ENCODE peak calls at places on chromosomes 6 and 20, in five cellular contexts. One of them, this sample, is unnamed.

GRCh38 chr20:52926505-52926904 is 45.7 kb upstream of the TSHZ2 start:
- DNase-seq in ovary: no peak
- DNase-seq in aorta: no peak
- DNase-seq in heart right ventricle: no peak
- DNase-seq in mucosa of descending colon: no peak
- DNase-seq in this sample: no peak

GRCh38 chr6:72132425-72132824 is 246.1 kb downstream of the RIMS1 start:
- DNase-seq in ovary: no peak
- DNase-seq in aorta: no peak
- DNase-seq in heart right ventricle: no peak
- DNase-seq in mucosa of descending colon: no peak
- DNase-seq in this sample: no peak

GRCh38 chr6:162032620-162033019 is 694.9 kb downstream of the PRKN start:
- DNase-seq in ovary: no peak
- DNase-seq in aorta: no peak
- DNase-seq in heart right ventricle: no peak
- DNase-seq in mucosa of descending colon: no peak
- DNase-seq in this sample: no peak

GRCh38 chr20:10558635-10559187 is 115.1 kb downstream of the JAG1 start:
- DNase-seq in ovary: no peak
- DNase-seq in aorta: no peak
- DNase-seq in heart right ventricle: no peak
- DNase-seq in mucosa of descending colon: no peak
- DNase-seq in this sample: no peak

GRCh38 chr20:18324596-18325089 is 36.3 kb downstream of the ZNF133 start:
- DNase-seq in ovary: no peak
- DNase-seq in aorta: no peak
- DNase-seq in heart right ventricle: no peak
- DNase-seq in mucosa of descending colon: no peak
- DNase-seq in this sample: no peak

GRCh38 chr20:57397693-57398108 is 6.5 kb downstream of the RBM38 start:
- DNase-seq in ovary: no peak
- DNase-seq in aorta: peak; percentile 68
- DNase-seq in heart right ventricle: no peak
- DNase-seq in mucosa of descending colon: peak; percentile 55
- DNase-seq in this sample: no peak

GRCh38 chr6:121917834-121918559 is 481.5 kb upstream of the HSF2 start:
- DNase-seq in ovary: no peak
- DNase-seq in aorta: no peak
- DNase-seq in heart right ventricle: no peak
- DNase-seq in mucosa of descending colon: no peak
- DNase-seq in this sample: no peak

GRCh38 chr6:122712093-122712863 is 67.2 kb upstream of the FABP7 start:
- DNase-seq in ovary: no peak
- DNase-seq in aorta: no peak
- DNase-seq in heart right ventricle: no peak
- DNase-seq in mucosa of descending colon: no peak
- DNase-seq in this sample: no peak

GRCh38 chr20:57723816-57724215 is 14.0 kb upstream of the PMEPA1 start:
- DNase-seq in ovary: no peak
- DNase-seq in aorta: no peak
- DNase-seq in heart right ventricle: no peak
- DNase-seq in mucosa of descending colon: no peak
- DNase-seq in this sample: no peak

GRCh38 chr6:87139236-87139635 is 16.1 kb upstream of the ZNF292 start:
- DNase-seq in ovary: no peak
- DNase-seq in aorta: no peak
- DNase-seq in heart right ventricle: peak; percentile 18
- DNase-seq in mucosa of descending colon: no peak
- DNase-seq in this sample: peak; percentile 29

GRCh38 chr6:67639161-67639560 is 995.9 kb upstream of the ADGRB3 start:
- DNase-seq in ovary: no peak
- DNase-seq in aorta: no peak
- DNase-seq in heart right ventricle: no peak
- DNase-seq in mucosa of descending colon: no peak
- DNase-seq in this sample: no peak

GRCh38 chr20:40897177-40897700 is 131.4 kb upstream of the TOP1 start:
- DNase-seq in ovary: no peak
- DNase-seq in aorta: no peak
- DNase-seq in heart right ventricle: no peak
- DNase-seq in mucosa of descending colon: no peak
- DNase-seq in this sample: no peak

GRCh38 chr6:154243793-154244768 is 112.5 kb downstream of the IPCEF1 start:
- DNase-seq in ovary: no peak
- DNase-seq in aorta: no peak
- DNase-seq in heart right ventricle: no peak
- DNase-seq in mucosa of descending colon: no peak
- DNase-seq in this sample: no peak

GRCh38 chr6:125986956-125987617 is 747 bp downstream of the TRMT11 start:
- DNase-seq in ovary: no peak
- DNase-seq in aorta: no peak
- DNase-seq in heart right ventricle: no peak
- DNase-seq in mucosa of descending colon: no peak
- DNase-seq in this sample: no peak

GRCh38 chr20:34037121-34037520 is 43.4 kb downstream of the RALY start:
- DNase-seq in ovary: peak; percentile 29
- DNase-seq in aorta: no peak
- DNase-seq in heart right ventricle: no peak
- DNase-seq in mucosa of descending colon: no peak
- DNase-seq in this sample: no peak

GRCh38 chr20:62395311-62396242 is 8.7 kb downstream of the RPS21 start:
- DNase-seq in ovary: no peak
- DNase-seq in aorta: no peak
- DNase-seq in heart right ventricle: no peak
- DNase-seq in mucosa of descending colon: no peak
- DNase-seq in this sample: no peak

GRCh38 chr20:63360850-63361497 is at the start of gene CHRNA4:
- DNase-seq in ovary: no peak
- DNase-seq in aorta: no peak
- DNase-seq in heart right ventricle: no peak
- DNase-seq in mucosa of descending colon: no peak
- DNase-seq in this sample: peak; percentile 68

GRCh38 chr6:111159628-111160027 is 72.3 kb downstream of the SLC16A10 start:
- DNase-seq in ovary: no peak
- DNase-seq in aorta: no peak
- DNase-seq in heart right ventricle: no peak
- DNase-seq in mucosa of descending colon: no peak
- DNase-seq in this sample: no peak

GRCh38 chr6:161486326-161486725 is 212.5 kb upstream of the AGPAT4 start:
- DNase-seq in ovary: no peak
- DNase-seq in aorta: no peak
- DNase-seq in heart right ventricle: peak; percentile 30
- DNase-seq in mucosa of descending colon: no peak
- DNase-seq in this sample: no peak

GRCh38 chr20:11585752-11586352 is 331.8 kb upstream of the BTBD3 start:
- DNase-seq in ovary: no peak
- DNase-seq in aorta: no peak
- DNase-seq in heart right ventricle: no peak
- DNase-seq in mucosa of descending colon: no peak
- DNase-seq in this sample: no peak

GRCh38 chr20:31922181-31922580 is 29.7 kb downstream of the PDRG1 start:
- DNase-seq in ovary: no peak
- DNase-seq in aorta: no peak
- DNase-seq in heart right ventricle: no peak
- DNase-seq in mucosa of descending colon: no peak
- DNase-seq in this sample: no peak

GRCh38 chr20:47607208-47607613 is 105.5 kb downstream of the NCOA3 start:
- DNase-seq in ovary: no peak
- DNase-seq in aorta: no peak
- DNase-seq in heart right ventricle: no peak
- DNase-seq in mucosa of descending colon: no peak
- DNase-seq in this sample: no peak

GRCh38 chr6:28632326-28632851 is 106.7 kb downstream of the GPX5 start:
- DNase-seq in ovary: no peak
- DNase-seq in aorta: no peak
- DNase-seq in heart right ventricle: no peak
- DNase-seq in mucosa of descending colon: no peak
- DNase-seq in this sample: no peak

GRCh38 chr6:142993977-142994376 is 49.0 kb upstream of the HIVEP2 start:
- DNase-seq in ovary: no peak
- DNase-seq in aorta: no peak
- DNase-seq in heart right ventricle: no peak
- DNase-seq in mucosa of descending colon: no peak
- DNase-seq in this sample: no peak

GRCh38 chr6:20778460-20778859 is 244.2 kb downstream of the CDKAL1 start:
- DNase-seq in ovary: no peak
- DNase-seq in aorta: no peak
- DNase-seq in heart right ventricle: no peak
- DNase-seq in mucosa of descending colon: no peak
- DNase-seq in this sample: no peak

GRCh38 chr6:20773822-20774221 is 239.6 kb downstream of the CDKAL1 start:
- DNase-seq in ovary: no peak
- DNase-seq in aorta: no peak
- DNase-seq in heart right ventricle: no peak
- DNase-seq in mucosa of descending colon: no peak
- DNase-seq in this sample: no peak

GRCh38 chr6:20778917-20779316 is 244.7 kb downstream of the CDKAL1 start:
- DNase-seq in ovary: no peak
- DNase-seq in aorta: no peak
- DNase-seq in heart right ventricle: no peak
- DNase-seq in mucosa of descending colon: no peak
- DNase-seq in this sample: no peak
- H3K4me3 ChIP-seq in ovary: no peak overlapping the region
- H3K4me3 ChIP-seq in aorta: no peak overlapping the region
- H3K4me3 ChIP-seq in heart right ventricle: no peak overlapping the region
- H3K4me3 ChIP-seq in mucosa of descending colon: no peak overlapping the region
- H3K4me3 ChIP-seq in this sample: no peak overlapping the region

DNA sequence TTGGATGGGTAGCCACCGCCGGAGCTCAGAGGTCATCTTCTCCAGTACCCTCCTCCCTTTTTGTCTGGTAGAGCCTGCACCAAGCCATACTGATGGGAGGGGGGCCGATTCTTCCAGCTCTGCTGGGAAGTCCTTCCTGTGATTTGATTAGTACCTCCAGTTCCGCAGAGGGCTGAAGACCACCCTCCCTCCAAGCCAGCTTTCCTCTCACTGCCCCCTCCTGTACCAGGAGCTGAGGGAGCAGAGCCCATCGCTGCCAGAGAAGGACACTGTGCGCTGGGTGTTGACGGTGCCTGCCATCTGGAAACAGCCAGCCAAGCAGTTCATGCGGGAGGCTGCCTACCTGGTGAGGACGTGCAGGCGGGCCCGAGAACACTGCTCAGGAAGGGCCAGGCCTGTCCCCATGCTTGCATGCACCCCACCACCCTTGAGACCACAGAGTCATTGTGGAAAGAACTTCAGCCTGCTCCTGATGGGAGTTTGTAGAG is 13.2 kb downstream of the HSPA12B start:
- DNase-seq in ovary: no peak
- DNase-seq in aorta: no peak
- DNase-seq in heart right ventricle: no peak
- DNase-seq in mucosa of descending colon: peak; percentile 9
- DNase-seq in this sample: no peak
- H3K4me3 ChIP-seq in ovary: no peak overlapping the region
- H3K4me3 ChIP-seq in aorta: no peak overlapping the region
- H3K4me3 ChIP-seq in heart right ventricle: no peak overlapping the region
- H3K4me3 ChIP-seq in mucosa of descending colon: no peak overlapping the region
- H3K4me3 ChIP-seq in this sample: no peak overlapping the region

GRCh38 chr6:26401389-26401986 is 587 bp upstream of the BTN3A1 start:
- DNase-seq in ovary: no peak
- DNase-seq in aorta: no peak
- DNase-seq in heart right ventricle: no peak
- DNase-seq in mucosa of descending colon: no peak
- DNase-seq in this sample: no peak

GRCh38 chr6:26400626-26401025 is 1.4 kb upstream of the BTN3A1 start:
- DNase-seq in ovary: no peak
- DNase-seq in aorta: no peak
- DNase-seq in heart right ventricle: no peak
- DNase-seq in mucosa of descending colon: no peak
- DNase-seq in this sample: no peak

GRCh38 chr6:26401987-26402658 is at the start of gene BTN3A1:
- DNase-seq in ovary: peak; percentile 66
- DNase-seq in aorta: peak; percentile 73
- DNase-seq in heart right ventricle: peak; percentile 71
- DNase-seq in mucosa of descending colon: peak; percentile 69
- DNase-seq in this sample: no peak

GRCh38 chr6:26404534-26404933 is 2.5 kb downstream of the BTN3A1 start:
- DNase-seq in ovary: no peak
- DNase-seq in aorta: no peak
- DNase-seq in heart right ventricle: no peak
- DNase-seq in mucosa of descending colon: no peak
- DNase-seq in this sample: no peak

GRCh38 chr6:26403888-26404287 is 1.8 kb downstream of the BTN3A1 start:
- DNase-seq in ovary: no peak
- DNase-seq in aorta: no peak
- DNase-seq in heart right ventricle: no peak
- DNase-seq in mucosa of descending colon: no peak
- DNase-seq in this sample: no peak
- H3K4me3 ChIP-seq in ovary: no peak overlapping the region
- H3K4me3 ChIP-seq in aorta: no peak overlapping the region
- H3K4me3 ChIP-seq in heart right ventricle: no peak overlapping the region
- H3K4me3 ChIP-seq in mucosa of descending colon: no peak overlapping the region
- H3K4me3 ChIP-seq in this sample: no peak overlapping the region

GRCh38 chr20:78338-78737 is 9.1 kb upstream of the DEFB125 start:
- DNase-seq in ovary: no peak
- DNase-seq in aorta: no peak
- DNase-seq in heart right ventricle: no peak
- DNase-seq in mucosa of descending colon: no peak
- DNase-seq in this sample: no peak
- H3K4me3 ChIP-seq in ovary: no peak overlapping the region
- H3K4me3 ChIP-seq in aorta: no peak overlapping the region
- H3K4me3 ChIP-seq in heart right ventricle: no peak overlapping the region
- H3K4me3 ChIP-seq in mucosa of descending colon: no peak overlapping the region
- H3K4me3 ChIP-seq in this sample: no peak overlapping the region

GRCh38 chr6:107585815-107586435 is 96.0 kb downstream of the SOBP start:
- DNase-seq in ovary: no peak
- DNase-seq in aorta: no peak
- DNase-seq in heart right ventricle: no peak
- DNase-seq in mucosa of descending colon: no peak
- DNase-seq in this sample: no peak
- H3K4me3 ChIP-seq in ovary: no peak overlapping the region
- H3K4me3 ChIP-seq in aorta: no peak overlapping the region
- H3K4me3 ChIP-seq in heart right ventricle: no peak overlapping the region
- H3K4me3 ChIP-seq in mucosa of descending colon: no peak overlapping the region
- H3K4me3 ChIP-seq in this sample: no peak overlapping the region

DNA sequence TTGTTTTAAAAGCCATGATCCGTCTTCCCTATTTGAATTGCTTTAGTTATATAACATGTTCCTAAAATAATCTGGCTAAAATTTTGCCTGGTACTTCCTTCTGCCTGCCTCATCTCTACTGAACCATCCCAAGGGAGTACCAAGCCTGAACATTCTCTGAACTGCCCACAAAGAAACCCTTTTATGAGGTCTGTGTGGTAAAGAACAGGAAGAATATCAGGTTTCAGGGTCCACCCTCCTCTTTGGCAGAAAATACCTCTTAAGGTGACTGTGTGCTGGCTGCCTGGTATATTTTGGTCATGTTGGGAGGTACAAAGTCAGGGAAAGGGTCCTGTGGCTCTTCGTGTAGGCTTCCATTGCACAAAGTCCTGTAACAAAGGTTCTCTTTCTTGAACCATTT is 574.1 kb upstream of the CHD6 start:
- DNase-seq in ovary: no peak
- DNase-seq in aorta: no peak
- DNase-seq in heart right ventricle: no peak
- DNase-seq in mucosa of descending colon: no peak
- DNase-seq in this sample: no peak
- H3K4me3 ChIP-seq in ovary: no peak overlapping the region
- H3K4me3 ChIP-seq in aorta: no peak overlapping the region
- H3K4me3 ChIP-seq in heart right ventricle: no peak overlapping the region
- H3K4me3 ChIP-seq in mucosa of descending colon: no peak overlapping the region
- H3K4me3 ChIP-seq in this sample: no peak overlapping the region